ENCODE peak calls at places on chromosome 2, in nine cellular contexts. U is IMR-90; Y is activated CD8-positive, alpha-beta memory T cell treated with anti-CD3 and anti-CD28 coated beads for 24 hours; E is T-helper 2 cell; I is lung microvascular endothelial cell; G is left lung; Z is posterior cingulate gyrus; K is anterior cingulate cortex; B is activated T-cell treated with anti-CD3 and anti-CD28 coated beads, Interleukin-2, amount 50 U/mL, for 48 hours. W is an unnamed sample.

GRCh38 chr2:148874868-148875341 is at the start of gene KIF5C:
- DNase-seq in Z (peak), G (peak), E (peak), Y (peak), U (peak), K (peak), I (peak), B (peak), W (peak)

GRCh38 chr2:110881908-110882307 is 149.5 kb downstream of the ACOXL start:
- DNase-seq in G (no peak), K (no peak), B (peak), Y (no peak), I (no peak), Z (no peak), E (no peak), U (no peak), W (no peak)

GRCh38 chr2:157880927-157881326 is 4.8 kb upstream of the ACVR1 start:
- DNase-seq in G (no peak), U (no peak), Y (no peak), K (no peak), Z (no peak), I (no peak), B (no peak), E (no peak), W (no peak)

GRCh38 chr2:232573042-232573441 is 22.6 kb downstream of the EIF4E2 start:
- DNase-seq in Z (no peak), I (no peak), U (no peak), E (no peak), Y (no peak), G (no peak), K (no peak), B (no peak), W (no peak)

GRCh38 chr2:110170102-110170501 is 34.7 kb downstream of the NPHP1 start:
- DNase-seq in Z (no peak), G (no peak), K (no peak), U (no peak), Y (no peak), E (no peak), I (no peak), B (no peak), W (no peak)

GRCh38 chr2:98376301-98376945 is 30.2 kb downstream of the CNGA3 start:
- DNase-seq in G (no peak), B (no peak), Y (no peak), Z (no peak), I (no peak), U (no peak), E (no peak), K (no peak), W (no peak)

GRCh38 chr2:9763356-9764152 is 79.7 kb upstream of the TAF1B start:
- DNase-seq in Z (no peak), B (no peak), K (no peak), I (peak), E (no peak), G (no peak), U (peak), Y (no peak), W (peak)

GRCh38 chr2:129813404-129813803 is 166.1 kb upstream of the RAB6C start:
- DNase-seq in B (no peak), G (no peak), Y (no peak), E (no peak), Z (no peak), K (no peak), I (no peak), U (no peak), W (no peak)

GRCh38 chr2:36290306-36290705 is 65.3 kb upstream of the CRIM1 start:
- DNase-seq in K (no peak), Y (no peak), B (no peak), G (no peak), E (no peak), U (no peak), I (no peak), Z (no peak), W (peak)

GRCh38 chr2:48865704-48866103 is 110.2 kb upstream of the LHCGR start:
- DNase-seq in I (no peak), Z (no peak), Y (no peak), U (no peak), K (no peak), G (no peak), B (no peak), E (no peak), W (no peak)

W was measured in EH.